ENCODE peak calls at places on chromosomes 11 and 22, in eight cellular contexts. M is fibroblast of pulmonary artery, J is NCI-H748 treated with DMSO at 0.1 percent for 48 hours, L is iPS-NIHi11, N is AG09319, Q is H7, K is IMR-90, E is NCI-H1092 treated with DMSO at 0.1 percent for 48 hours. G is an unnamed sample.

GRCh38 chr11:75547617-75548054 is 14.4 kb upstream of the SERPINH1 start:
- DNase-seq in M (peak), Q (peak), N (no peak), L (peak), J (peak), K (peak), E (peak), G (peak)

GRCh38 chr11:66336234-66337102 is at the start of gene RIN1:
- DNase-seq in M (peak), E (peak), J (no peak), N (peak), L (peak), K (peak), Q (peak), G (peak)

GRCh38 chr11:73258104-73258684 is 13.9 kb upstream of the P2RY6 start:
- DNase-seq in Q (peak), J (no peak), N (no peak), L (no peak), E (no peak), K (no peak), M (no peak), G (no peak)

GRCh38 chr11:124950606-124951330 is 3.2 kb upstream of the CCDC15 start:
- DNase-seq in L (no peak), E (no peak), J (no peak), K (no peak), M (no peak), Q (no peak), N (no peak), G (no peak)

GRCh38 chr11:44110231-44110679 is 14.8 kb downstream of the EXT2 start:
- DNase-seq in K (peak), M (peak), L (peak), Q (peak), J (peak), N (no peak), E (peak), G (peak)

GRCh38 chr22:27984723-27985122 is 65.7 kb upstream of the PITPNB start:
- DNase-seq in Q (no peak), N (no peak), L (no peak), K (no peak), J (no peak), M (no peak), E (no peak), G (no peak)

GRCh38 chr11:17298302-17298701 is 21.8 kb downstream of the NUCB2 start:
- DNase-seq in E (no peak), Q (no peak), L (no peak), K (peak), J (no peak), N (no peak), M (no peak), G (no peak)

GRCh38 chr22:38628444-38628843 is 27.7 kb downstream of the FAM227A start:
- DNase-seq in N (no peak), K (no peak), Q (no peak), L (no peak), M (no peak), J (no peak), E (no peak), G (no peak)

GRCh38 chr22:37242395-37242918 is 1.6 kb downstream of the RAC2 start:
- DNase-seq in K (peak), L (no peak), Q (peak), J (no peak), N (no peak), M (no peak), E (no peak), G (no peak)